ENCODE peak calls at places on chromosomes 6 and 20, in ten cellular contexts. T is activated gamma-delta T cell; B is stimulated activated CD8-positive, alpha-beta memory T cell treated with anti-CD3 and anti-CD28 coated beads, Interleukin-4, amount 100 ng/mL, for 24 hours; I is psoas muscle; K is PC-3; M is HFFc6; L is stimulated activated CD4-positive, alpha-beta T cell treated with anti-CD3 and anti-CD28 coated beads, Interleukin-4, amount 100 ng/mL, for 4 hours; R is T follicular helper cell; G is mesothelial cell of epicardium; S is coronary artery. N is an unnamed sample.

GRCh38 chr6:38943964-38944363 is 104.6 kb upstream of the GLP1R start:
- DNase-seq in T (no peak), B (no peak), I (no peak), K (peak; percentile 27), M (no peak), L (no peak), R (no peak), G (no peak), S (no peak), N (no peak)

GRCh38 chr6:136323431-136324112 is 33.9 kb upstream of the BCLAF1 start:
- DNase-seq in T (no peak), B (no peak), I (no peak), K (no peak), M (no peak), L (no peak), R (no peak), G (no peak), S (no peak), N (no peak)

GRCh38 chr6:49479308-49480004 is 16.3 kb downstream of the CENPQ start:
- DNase-seq in T (no peak), B (no peak), I (no peak), K (no peak), M (no peak), L (no peak), R (no peak), G (no peak), S (no peak), N (peak; percentile 7)

GRCh38 chr6:92690997-92691599 is 728.3 kb downstream of the EPHA7 start:
- DNase-seq in T (no peak), B (no peak), I (no peak), K (peak; percentile 76), M (no peak), L (no peak), R (no peak), G (no peak), S (no peak), N (no peak)

GRCh38 chr6:53172468-53172803 is 23.8 kb upstream of the GCM1 start:
- DNase-seq in T (no peak), B (no peak), I (no peak), K (no peak), M (no peak), L (no peak), R (no peak), G (no peak), S (no peak), N (no peak)

GRCh38 chr6:157266274-157267101 is 56.8 kb downstream of the TMEM242 start:
- DNase-seq in T (no peak), B (no peak), I (no peak), K (no peak), M (no peak), L (no peak), R (no peak), G (no peak), S (no peak), N (no peak)

GRCh38 chr6:29813809-29814208 is 13.8 kb upstream of the HLA-G start:
- DNase-seq in T (no peak), B (no peak), I (no peak), K (peak; percentile 68), M (peak; percentile 14), L (no peak), R (no peak), G (no peak), S (no peak), N (no peak)

GRCh38 chr20:20480689-20481088 is 112.8 kb downstream of the INSM1 start:
- DNase-seq in T (no peak), B (no peak), I (no peak), K (peak; percentile 81), M (peak; percentile 67), L (no peak), R (no peak), G (no peak), S (no peak), N (no peak)

GRCh38 chr6:43395822-43396221 is 26.4 kb upstream of the ZNF318 start:
- DNase-seq in T (no peak), B (no peak), I (no peak), K (no peak), M (no peak), L (no peak), R (no peak), G (no peak), S (no peak), N (no peak)

GRCh38 chr6:166672624-166673165 is 45.6 kb upstream of the RPS6KA2 start:
- DNase-seq in T (no peak), B (no peak), I (no peak), K (no peak), M (no peak), L (no peak), R (no peak), G (no peak), S (no peak), N (no peak)

GRCh38 chr6:12190252-12190651 is 99.9 kb upstream of the EDN1 start:
- DNase-seq in T (no peak), B (no peak), I (no peak), K (no peak), M (no peak), L (no peak), R (no peak), G (no peak), S (no peak), N (no peak)

GRCh38 chr6:67467341-67467740 is 1167.7 kb upstream of the ADGRB3 start:
- DNase-seq in T (no peak), B (no peak), I (no peak), K (no peak), M (no peak), L (no peak), R (no peak), G (no peak), S (no peak), N (no peak)

GRCh38 chr6:11585426-11586016 is 48.0 kb downstream of the TMEM170B start:
- DNase-seq in T (no peak), B (no peak), I (no peak), K (peak; percentile 80), M (peak; percentile 64), L (no peak), R (no peak), G (no peak), S (no peak), N (peak; percentile 46)

GRCh38 chr20:15144911-15145310 is 807.5 kb upstream of the FLRT3 start:
- DNase-seq in T (no peak), B (no peak), I (no peak), K (no peak), M (no peak), L (no peak), R (no peak), G (no peak), S (no peak), N (no peak)

GRCh38 chr6:13396241-13396792 is 68.0 kb upstream of the TBC1D7 start:
- DNase-seq in T (no peak), B (no peak), I (no peak), K (no peak), M (no peak), L (no peak), R (no peak), G (no peak), S (no peak), N (no peak)

GRCh38 chr6:27294409-27294808 is 17.7 kb downstream of the POM121L2 start:
- DNase-seq in T (no peak), B (no peak), I (no peak), K (peak; percentile 13), M (peak; percentile 22), L (no peak), R (no peak), G (no peak), S (no peak), N (no peak)

GRCh38 chr6:142356271-142356938 is 54.6 kb downstream of the ADGRG6 start:
- DNase-seq in T (no peak), B (no peak), I (no peak), K (no peak), M (peak; percentile 54), L (no peak), R (no peak), G (no peak), S (no peak), N (no peak)

GRCh38 chr6:53712078-53712477 is 46.5 kb upstream of the KLHL31 start:
- DNase-seq in T (no peak), B (no peak), I (no peak), K (no peak), M (no peak), L (no peak), R (no peak), G (no peak), S (no peak), N (no peak)

GRCh38 chr6:12849420-12850200 is 133.0 kb downstream of the PHACTR1 start:
- DNase-seq in T (no peak), B (no peak), I (no peak), K (peak; percentile 5), M (no peak), L (no peak), R (no peak), G (no peak), S (no peak), N (no peak)

GRCh38 chr6:54892831-54893230 is 46.3 kb downstream of the FAM83B start:
- DNase-seq in T (no peak), B (no peak), I (no peak), K (peak; percentile 97), M (peak; percentile 89), L (no peak), R (no peak), G (no peak), S (no peak), N (peak; percentile 20)

GRCh38 chr6:5553767-5554166 is 292.5 kb downstream of the FARS2 start:
- DNase-seq in T (no peak), B (no peak), I (no peak), K (no peak), M (no peak), L (no peak), R (no peak), G (no peak), S (no peak), N (no peak)

GRCh38 chr20:45985573-45985972 is 13.6 kb upstream of the ZNF335 start:
- DNase-seq in T (no peak), B (no peak), I (no peak), K (no peak), M (no peak), L (no peak), R (no peak), G (no peak), S (no peak), N (no peak)

GRCh38 chr6:15358579-15359327 is 112.9 kb downstream of the JARID2 start:
- DNase-seq in T (no peak), B (no peak), I (no peak), K (peak; percentile 42), M (no peak), L (no peak), R (no peak), G (no peak), S (no peak), N (no peak)

GRCh38 chr6:33885121-33886057 is 81.6 kb upstream of the MLN start:
- DNase-seq in T (no peak), B (no peak), I (peak; percentile 27), K (peak; percentile 76), M (peak; percentile 60), L (no peak), R (no peak), G (no peak), S (no peak), N (peak; percentile 66)

GRCh38 chr6:124577734-124578281 is 384.4 kb upstream of the RNF217 start:
- DNase-seq in T (no peak), B (no peak), I (no peak), K (no peak), M (no peak), L (no peak), R (no peak), G (no peak), S (no peak), N (no peak)

GRCh38 chr20:54227241-54227640 is 19.4 kb downstream of the PFDN4 start:
- DNase-seq in T (no peak), B (no peak), I (no peak), K (no peak), M (no peak), L (no peak), R (no peak), G (no peak), S (no peak), N (no peak)

GRCh38 chr6:135851442-135852271 is at the start of gene PDE7B:
- DNase-seq in T (peak; percentile 6), B (peak; percentile 4), I (peak; percentile 93), K (peak; percentile 71), M (peak; percentile 98), L (no peak), R (no peak), G (peak; percentile 28), S (peak; percentile 90), N (peak; percentile 16)

GRCh38 chr6:170596426-170596825 is 12.0 kb upstream of the PDCD2 start:
- DNase-seq in T (no peak), B (no peak), I (no peak), K (no peak), M (no peak), L (no peak), R (no peak), G (no peak), S (no peak), N (no peak)

N was measured in LoVo.